ENCODE peak calls at places on chromosomes 4 and X, in four cellular contexts. D is mesendoderm, F is H9, U is H1. Q is an unnamed sample.

GRCh38 chr4:117831060-117831683 is 203.1 kb upstream of the NDST3 start:
- DNase-seq in D (no peak), F (no peak), U (no peak), Q (no peak)

GRCh38 chr4:53852343-53852742 is 212.1 kb downstream of the CHIC2 start:
- DNase-seq in D (no peak), F (no peak), U (no peak), Q (peak; percentile 81)

GRCh38 chrX:100368167-100368566 is 41.9 kb downstream of the PCDH19 start:
- DNase-seq in D (peak; percentile 47), F (peak; percentile 44), U (no peak), Q (peak; percentile 0)

GRCh38 chr4:153520871-153521329 is 54.7 kb downstream of the TMEM131L start:
- DNase-seq in D (no peak), F (no peak), U (no peak), Q (no peak)

GRCh38 chr4:37748546-37748945 is 62.4 kb upstream of the RELL1 start:
- DNase-seq in D (no peak), F (no peak), U (no peak), Q (no peak)

GRCh38 chr4:105923507-105924238 is 28.4 kb downstream of the NPNT start:
- DNase-seq in D (peak; percentile 4), F (no peak), U (no peak), Q (no peak)

GRCh38 chr4:120155287-120155686 is 88.6 kb upstream of the MAD2L1 start:
- DNase-seq in D (no peak), F (no peak), U (no peak), Q (no peak)

GRCh38 chrX:105822138-105823091 is at the start of gene NRK:
- DNase-seq in D (peak; percentile 35), F (peak; percentile 51), U (no peak), Q (no peak)

GRCh38 chr4:140150636-140150885 is 3.4 kb downstream of the MAML3 start:
- DNase-seq in D (no peak), F (no peak), U (no peak), Q (no peak)

GRCh38 chrX:9604111-9604907 is 139.5 kb downstream of the TBL1X start:
- DNase-seq in D (no peak), F (no peak), U (no peak), Q (no peak)

GRCh38 chr4:38923746-38924145 is 56.1 kb downstream of the FAM114A1 start:
- DNase-seq in D (no peak), F (no peak), U (no peak), Q (no peak)

GRCh38 chr4:6116696-6117285 is 83.6 kb downstream of the JAKMIP1 start:
- DNase-seq in D (peak; percentile 64), F (no peak), U (no peak), Q (no peak)

DNA sequence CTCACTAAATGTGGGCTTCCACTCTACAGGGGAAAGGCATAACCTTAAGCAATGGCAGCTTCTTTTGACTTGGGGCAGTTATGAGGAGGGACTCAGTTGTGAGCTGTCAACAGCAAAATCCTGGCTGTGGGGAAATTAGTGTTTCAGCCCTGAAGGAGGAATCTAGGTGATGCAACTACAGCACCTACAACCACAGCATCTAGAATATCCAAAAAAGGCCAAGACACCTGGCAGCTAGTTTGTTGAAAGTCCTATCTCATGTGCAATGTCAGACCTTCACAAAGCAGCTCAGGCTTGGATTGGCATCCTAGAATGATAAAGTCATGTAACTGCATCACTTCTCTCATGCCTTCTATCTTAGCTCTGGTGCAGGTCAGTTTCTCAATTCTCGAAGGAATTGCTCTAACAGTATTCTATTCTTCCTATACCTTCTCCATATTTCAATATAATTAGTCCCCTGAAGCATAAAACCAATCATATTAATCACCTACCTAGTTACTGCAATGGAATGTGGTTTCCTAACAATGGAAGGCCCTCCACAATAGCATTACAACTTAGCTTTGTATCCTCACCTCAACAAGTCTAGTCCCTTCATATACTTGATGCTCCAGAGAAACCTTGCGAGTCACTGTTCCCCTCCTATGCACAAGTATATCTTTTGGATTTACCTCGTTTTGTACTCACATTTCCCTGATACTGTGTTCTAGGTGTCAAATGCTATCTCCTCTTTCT is 5.5 kb upstream of the ANTXR2 start:
- DNase-seq in D (no peak), F (no peak), U (no peak), Q (no peak)
- H3K56ac ChIP-seq in D (no peak overlapping the region), F (no peak overlapping the region), U (no peak overlapping the region), Q (no peak overlapping the region)

GRCh38 chr4:159396151-159396550 is 293.3 kb downstream of the RAPGEF2 start:
- DNase-seq in D (no peak), F (no peak), U (no peak), Q (no peak)

GRCh38 chr4:159389756-159390155 is 286.9 kb downstream of the RAPGEF2 start:
- DNase-seq in D (no peak), F (no peak), U (no peak), Q (no peak)

GRCh38 chr4:159395693-159396092 is 292.8 kb downstream of the RAPGEF2 start:
- DNase-seq in D (no peak), F (no peak), U (no peak), Q (peak; percentile 54)

GRCh38 chr4:159386620-159387019 is 283.7 kb downstream of the RAPGEF2 start:
- DNase-seq in D (no peak), F (no peak), U (no peak), Q (no peak)

DNA sequence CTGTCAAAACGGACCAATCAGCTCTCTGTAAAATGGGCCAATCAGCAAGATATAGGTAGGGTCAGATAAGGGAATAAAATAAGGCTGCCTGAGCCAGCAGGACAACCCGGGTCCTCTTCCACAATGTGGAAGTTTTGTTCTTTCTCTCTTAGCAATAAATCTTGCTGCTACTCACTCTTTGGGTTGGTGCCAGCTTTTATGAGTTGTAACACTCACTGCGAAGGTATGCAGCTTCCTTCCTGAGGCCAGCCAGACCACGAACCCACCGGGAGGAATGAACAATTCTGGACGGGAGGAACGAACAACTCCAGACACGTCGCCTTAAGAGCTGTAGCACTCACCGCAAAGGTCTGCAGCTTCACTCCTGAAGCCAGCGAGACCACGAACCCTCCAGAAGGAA is 287.8 kb downstream of the RAPGEF2 start:
- DNase-seq in D (no peak), F (no peak), U (no peak), Q (peak; percentile 98)
- H3K56ac ChIP-seq in D (no peak overlapping the region), F (no peak overlapping the region), U (no peak overlapping the region), Q (no peak overlapping the region)

DNA sequence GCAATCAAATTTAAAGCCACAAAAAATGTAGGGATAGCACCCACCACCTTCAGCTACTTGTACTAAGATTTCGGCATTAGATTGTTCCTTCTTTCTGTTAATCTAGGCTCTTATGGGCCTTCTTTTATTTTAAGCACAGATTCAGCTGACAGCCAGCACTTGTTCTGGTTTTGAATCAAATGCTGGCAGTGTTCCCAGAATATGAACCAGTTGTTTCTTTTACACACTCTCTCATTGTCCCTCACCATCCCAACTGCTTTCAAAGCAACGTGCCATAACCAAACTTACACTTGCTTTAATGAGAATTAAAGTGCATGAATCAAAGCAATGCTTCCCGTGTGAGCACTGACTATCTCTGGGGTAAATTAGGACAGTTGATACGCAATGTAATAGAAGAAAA is 744.5 kb upstream of the FAM241A start:
- DNase-seq in D (no peak), F (no peak), U (no peak), Q (peak; percentile 81)
- H3K56ac ChIP-seq in D (no peak overlapping the region), F (no peak overlapping the region), U (no peak overlapping the region), Q (no peak overlapping the region)

DNA sequence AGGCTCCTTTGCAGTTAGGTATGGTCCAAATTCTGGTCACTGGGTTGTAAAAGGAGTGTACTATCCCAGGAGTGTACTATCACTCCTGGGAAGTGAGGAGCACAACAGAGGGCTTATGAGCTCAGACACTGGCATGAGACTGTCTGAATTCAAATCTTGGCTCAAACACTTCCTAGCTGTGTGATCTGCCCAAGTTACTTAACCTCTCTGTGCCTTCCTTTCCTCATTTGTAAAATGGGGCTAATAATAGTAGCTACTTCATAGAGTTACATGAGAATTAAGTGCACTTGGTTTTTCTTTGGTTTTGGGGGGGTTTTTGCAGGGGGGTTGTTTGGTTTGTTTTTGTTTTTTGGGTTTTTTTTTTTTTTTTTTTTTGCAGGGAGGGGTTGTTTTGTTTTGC is 152.0 kb downstream of the BCOR start:
- DNase-seq in D (no peak), F (no peak), U (no peak), Q (no peak)
- H3K56ac ChIP-seq in D (no peak overlapping the region), F (no peak overlapping the region), U (no peak overlapping the region), Q (no peak overlapping the region)

GRCh38 chr4:102543529-102543928 is 42.4 kb downstream of the NFKB1 start:
- DNase-seq in D (no peak), F (no peak), U (no peak), Q (no peak)

GRCh38 chr4:102546635-102547034 is 45.5 kb downstream of the NFKB1 start:
- DNase-seq in D (peak; percentile 32), F (no peak), U (no peak), Q (no peak)

GRCh38 chr4:102543030-102543505 is 41.9 kb downstream of the NFKB1 start:
- DNase-seq in D (no peak), F (no peak), U (no peak), Q (no peak)

GRCh38 chr4:102537280-102537679 is 36.1 kb downstream of the NFKB1 start:
- DNase-seq in D (no peak), F (no peak), U (no peak), Q (peak; percentile 46)

GRCh38 chr4:102541708-102542107 is 40.5 kb downstream of the NFKB1 start:
- DNase-seq in D (peak; percentile 79), F (peak; percentile 74), U (peak; percentile 19), Q (no peak)
- H3K56ac ChIP-seq in D (no peak overlapping the region), F (no peak overlapping the region), U (no peak overlapping the region), Q (no peak overlapping the region)

Q was measured in IMR-90.